ENCODE peak calls at places on chromosomes 16 and 17, in five cellular contexts. One of them, this sample, is unnamed.

GRCh38 chr17:1629647-1630310 is 1.1 kb upstream of the SLC43A2 start:
- DNase-seq in lung: peak
- DNase-seq in T-helper 2 cell: peak
- DNase-seq in adrenal gland: peak
- DNase-seq in activated T-helper 1 cell treated with anti-CD3 and anti-CD28 coated beads, Interleukin-2, amount 50 U/mL, for 16 hours: peak
- DNase-seq in this sample: no peak

GRCh38 chr17:49976163-49976827 is 7.3 kb downstream of the DLX4 start:
- DNase-seq in lung: no peak
- DNase-seq in T-helper 2 cell: no peak
- DNase-seq in adrenal gland: no peak
- DNase-seq in activated T-helper 1 cell treated with anti-CD3 and anti-CD28 coated beads, Interleukin-2, amount 50 U/mL, for 16 hours: no peak
- DNase-seq in this sample: no peak

GRCh38 chr17:57521606-57522435 is 223.3 kb downstream of the CCDC182 start:
- DNase-seq in lung: no peak
- DNase-seq in T-helper 2 cell: no peak
- DNase-seq in adrenal gland: no peak
- DNase-seq in activated T-helper 1 cell treated with anti-CD3 and anti-CD28 coated beads, Interleukin-2, amount 50 U/mL, for 16 hours: no peak
- DNase-seq in this sample: no peak

GRCh38 chr16:57539072-57539796 is 2.9 kb upstream of the CCDC102A start:
- DNase-seq in lung: no peak
- DNase-seq in T-helper 2 cell: no peak
- DNase-seq in adrenal gland: no peak
- DNase-seq in activated T-helper 1 cell treated with anti-CD3 and anti-CD28 coated beads, Interleukin-2, amount 50 U/mL, for 16 hours: no peak
- DNase-seq in this sample: no peak

GRCh38 chr17:42422958-42423712 is at the start of gene CAVIN1:
- DNase-seq in lung: peak
- DNase-seq in T-helper 2 cell: no peak
- DNase-seq in adrenal gland: peak
- DNase-seq in activated T-helper 1 cell treated with anti-CD3 and anti-CD28 coated beads, Interleukin-2, amount 50 U/mL, for 16 hours: no peak
- DNase-seq in this sample: peak

GRCh38 chr16:27795992-27796614 is 246.2 kb downstream of the KATNIP start:
- DNase-seq in lung: peak
- DNase-seq in T-helper 2 cell: no peak
- DNase-seq in adrenal gland: peak
- DNase-seq in activated T-helper 1 cell treated with anti-CD3 and anti-CD28 coated beads, Interleukin-2, amount 50 U/mL, for 16 hours: no peak
- DNase-seq in this sample: no peak

GRCh38 chr17:6147054-6147453 is 76.9 kb downstream of the WSCD1 start:
- DNase-seq in lung: no peak
- DNase-seq in T-helper 2 cell: no peak
- DNase-seq in adrenal gland: no peak
- DNase-seq in activated T-helper 1 cell treated with anti-CD3 and anti-CD28 coated beads, Interleukin-2, amount 50 U/mL, for 16 hours: no peak
- DNase-seq in this sample: no peak

GRCh38 chr17:1787301-1787902 is 25.5 kb downstream of the SERPINF1 start:
- DNase-seq in lung: no peak
- DNase-seq in T-helper 2 cell: no peak
- DNase-seq in adrenal gland: peak
- DNase-seq in activated T-helper 1 cell treated with anti-CD3 and anti-CD28 coated beads, Interleukin-2, amount 50 U/mL, for 16 hours: no peak
- DNase-seq in this sample: peak

GRCh38 chr16:79777679-79778078 is 177.1 kb upstream of the MAF start:
- DNase-seq in lung: no peak
- DNase-seq in T-helper 2 cell: no peak
- DNase-seq in adrenal gland: no peak
- DNase-seq in activated T-helper 1 cell treated with anti-CD3 and anti-CD28 coated beads, Interleukin-2, amount 50 U/mL, for 16 hours: no peak
- DNase-seq in this sample: no peak

GRCh38 chr16:57614546-57615343 is 13.7 kb upstream of the ADGRG1 start:
- DNase-seq in lung: no peak
- DNase-seq in T-helper 2 cell: no peak
- DNase-seq in adrenal gland: peak
- DNase-seq in activated T-helper 1 cell treated with anti-CD3 and anti-CD28 coated beads, Interleukin-2, amount 50 U/mL, for 16 hours: no peak
- DNase-seq in this sample: no peak

GRCh38 chr16:23575834-23576233 is 18.3 kb downstream of the UBFD1 start:
- DNase-seq in lung: no peak
- DNase-seq in T-helper 2 cell: no peak
- DNase-seq in adrenal gland: no peak
- DNase-seq in activated T-helper 1 cell treated with anti-CD3 and anti-CD28 coated beads, Interleukin-2, amount 50 U/mL, for 16 hours: no peak
- DNase-seq in this sample: no peak

GRCh38 chr16:73966851-73967250 is 329.8 kb upstream of the PSMD7 start:
- DNase-seq in lung: no peak
- DNase-seq in T-helper 2 cell: no peak
- DNase-seq in adrenal gland: no peak
- DNase-seq in activated T-helper 1 cell treated with anti-CD3 and anti-CD28 coated beads, Interleukin-2, amount 50 U/mL, for 16 hours: no peak
- DNase-seq in this sample: no peak

GRCh38 chr17:57600092-57600491 is 145.0 kb downstream of the CCDC182 start:
- DNase-seq in lung: no peak
- DNase-seq in T-helper 2 cell: no peak
- DNase-seq in adrenal gland: no peak
- DNase-seq in activated T-helper 1 cell treated with anti-CD3 and anti-CD28 coated beads, Interleukin-2, amount 50 U/mL, for 16 hours: no peak
- DNase-seq in this sample: no peak

GRCh38 chr17:11555530-11555929 is 42.7 kb upstream of the DNAH9 start:
- DNase-seq in lung: no peak
- DNase-seq in T-helper 2 cell: no peak
- DNase-seq in adrenal gland: no peak
- DNase-seq in activated T-helper 1 cell treated with anti-CD3 and anti-CD28 coated beads, Interleukin-2, amount 50 U/mL, for 16 hours: no peak
- DNase-seq in this sample: no peak

GRCh38 chr16:83720981-83721380 is 86.8 kb upstream of the HSBP1 start:
- DNase-seq in lung: no peak
- DNase-seq in T-helper 2 cell: no peak
- DNase-seq in adrenal gland: no peak
- DNase-seq in activated T-helper 1 cell treated with anti-CD3 and anti-CD28 coated beads, Interleukin-2, amount 50 U/mL, for 16 hours: no peak
- DNase-seq in this sample: no peak

GRCh38 chr16:2487517-2487842 is 12.6 kb downstream of the TBC1D24 start:
- DNase-seq in lung: no peak
- DNase-seq in T-helper 2 cell: no peak
- DNase-seq in adrenal gland: no peak
- DNase-seq in activated T-helper 1 cell treated with anti-CD3 and anti-CD28 coated beads, Interleukin-2, amount 50 U/mL, for 16 hours: no peak
- DNase-seq in this sample: no peak

GRCh38 chr16:88758227-88758943 is 26.6 kb downstream of the PIEZO1 start:
- DNase-seq in lung: no peak
- DNase-seq in T-helper 2 cell: no peak
- DNase-seq in adrenal gland: no peak
- DNase-seq in activated T-helper 1 cell treated with anti-CD3 and anti-CD28 coated beads, Interleukin-2, amount 50 U/mL, for 16 hours: no peak
- DNase-seq in this sample: no peak

GRCh38 chr17:60156746-60157145 is 7.0 kb downstream of the CA4 start:
- DNase-seq in lung: no peak
- DNase-seq in T-helper 2 cell: no peak
- DNase-seq in adrenal gland: no peak
- DNase-seq in activated T-helper 1 cell treated with anti-CD3 and anti-CD28 coated beads, Interleukin-2, amount 50 U/mL, for 16 hours: no peak
- DNase-seq in this sample: no peak

GRCh38 chr17:17785407-17785806 is 51.4 kb downstream of the SREBF1 start:
- DNase-seq in lung: no peak
- DNase-seq in T-helper 2 cell: no peak
- DNase-seq in adrenal gland: no peak
- DNase-seq in activated T-helper 1 cell treated with anti-CD3 and anti-CD28 coated beads, Interleukin-2, amount 50 U/mL, for 16 hours: no peak
- DNase-seq in this sample: no peak

GRCh38 chr16:28175715-28176114 is 36.0 kb downstream of the XPO6 start:
- DNase-seq in lung: no peak
- DNase-seq in T-helper 2 cell: no peak
- DNase-seq in adrenal gland: no peak
- DNase-seq in activated T-helper 1 cell treated with anti-CD3 and anti-CD28 coated beads, Interleukin-2, amount 50 U/mL, for 16 hours: no peak
- DNase-seq in this sample: no peak

GRCh38 chr16:81817296-81817695 is 38.2 kb downstream of the PLCG2 start:
- DNase-seq in lung: no peak
- DNase-seq in T-helper 2 cell: no peak
- DNase-seq in adrenal gland: no peak
- DNase-seq in activated T-helper 1 cell treated with anti-CD3 and anti-CD28 coated beads, Interleukin-2, amount 50 U/mL, for 16 hours: no peak
- DNase-seq in this sample: no peak

GRCh38 chr16:49776085-49776501 is 79.8 kb downstream of the ZNF423 start:
- DNase-seq in lung: no peak
- DNase-seq in T-helper 2 cell: no peak
- DNase-seq in adrenal gland: no peak
- DNase-seq in activated T-helper 1 cell treated with anti-CD3 and anti-CD28 coated beads, Interleukin-2, amount 50 U/mL, for 16 hours: no peak
- DNase-seq in this sample: no peak

GRCh38 chr17:1561420-1562177 is 993 bp downstream of the PITPNA start:
- DNase-seq in lung: no peak
- DNase-seq in T-helper 2 cell: peak
- DNase-seq in adrenal gland: no peak
- DNase-seq in activated T-helper 1 cell treated with anti-CD3 and anti-CD28 coated beads, Interleukin-2, amount 50 U/mL, for 16 hours: peak
- DNase-seq in this sample: no peak

GRCh38 chr17:9473716-9474115 is 101.9 kb downstream of the STX8 start:
- DNase-seq in lung: no peak
- DNase-seq in T-helper 2 cell: no peak
- DNase-seq in adrenal gland: no peak
- DNase-seq in activated T-helper 1 cell treated with anti-CD3 and anti-CD28 coated beads, Interleukin-2, amount 50 U/mL, for 16 hours: no peak
- DNase-seq in this sample: no peak